ENCODE peak calls at places on chromosomes 1 and 21, in seven cellular contexts. U is CD8-positive, alpha-beta T cell; W is aorta; O is hepatocyte; C is SJCRH30; E is H9; B is lower lobe of right lung. F is an unnamed sample.

GRCh38 chr1:50427818-50428779 is 4.9 kb upstream of the DMRTA2 start:
- DNase-seq in O (no peak), B (no peak), W (no peak), U (no peak), E (peak; percentile 71), C (no peak), F (no peak)

GRCh38 chr1:221045842-221046831 is 166.9 kb downstream of the HLX start:
- DNase-seq in B (no peak), U (no peak), C (peak; percentile 20), O (no peak), W (no peak), E (no peak), F (peak; percentile 46)

GRCh38 chr1:150572918-150573647 is 6.3 kb downstream of the MCL1 start:
- DNase-seq in C (no peak), W (no peak), E (peak; percentile 41), B (no peak), U (no peak), O (peak; percentile 13), F (no peak)

GRCh38 chr1:156291226-156292061 is 4.0 kb downstream of the GLMP start:
- DNase-seq in W (peak; percentile 95), O (peak; percentile 97), C (no peak), E (peak; percentile 97), B (peak; percentile 93), U (no peak), F (peak; percentile 65)

GRCh38 chr1:39205102-39205780 is 746 bp downstream of the MACF1 start:
- DNase-seq in E (no peak), O (peak; percentile 37), W (peak; percentile 74), C (peak; percentile 62), B (no peak), U (no peak), F (no peak)

GRCh38 chr1:30383131-30383793 is 340.1 kb downstream of the MATN1 start:
- DNase-seq in U (no peak), E (no peak), O (no peak), W (no peak), B (no peak), C (no peak), F (peak; percentile 8)

GRCh38 chr1:55375617-55376258 is 160.6 kb upstream of the USP24 start:
- DNase-seq in U (no peak), C (peak; percentile 70), O (peak; percentile 72), W (no peak), B (no peak), E (peak; percentile 33), F (no peak)

GRCh38 chr1:214451591-214451990 is 99.8 kb downstream of the PTPN14 start:
- DNase-seq in W (no peak), O (no peak), U (no peak), B (no peak), C (no peak), E (no peak), F (no peak)

GRCh38 chr1:116984406-116985160 is 17.0 kb upstream of the CD101 start:
- DNase-seq in B (no peak), C (no peak), W (no peak), O (no peak), E (no peak), U (no peak), F (no peak)

GRCh38 chr1:214337015-214337414 is 56.1 kb downstream of the SMYD2 start:
- DNase-seq in U (no peak), O (no peak), C (peak; percentile 35), E (no peak), W (no peak), B (no peak), F (no peak)

GRCh38 chr1:60848583-60849188 is 233.7 kb upstream of the NFIA start:
- DNase-seq in O (peak; percentile 43), E (no peak), C (peak; percentile 65), B (no peak), W (no peak), U (no peak), F (no peak)

GRCh38 chr21:16587141-16587570 is 857.4 kb downstream of the USP25 start:
- DNase-seq in E (peak; percentile 41), O (peak; percentile 58), W (peak; percentile 52), U (no peak), B (peak; percentile 46), C (no peak), F (peak; percentile 62)

GRCh38 chr1:202259705-202260104 is 66.1 kb downstream of the LGR6 start:
- DNase-seq in B (no peak), O (no peak), E (peak; percentile 10), U (no peak), W (peak; percentile 34), C (no peak), F (peak; percentile 5)

GRCh38 chr1:153389978-153390879 is 644 bp downstream of the S100A8 start:
- DNase-seq in U (no peak), C (no peak), W (no peak), E (no peak), B (no peak), O (no peak), F (no peak)

GRCh38 chr1:9871707-9872425 is 38.2 kb downstream of the CTNNBIP1 start:
- DNase-seq in B (no peak), U (no peak), C (no peak), W (no peak), E (no peak), O (no peak), F (no peak)

GRCh38 chr1:169497317-169497716 is 11.6 kb upstream of the SLC19A2 start:
- DNase-seq in W (no peak), U (no peak), C (no peak), O (no peak), E (no peak), B (no peak), F (no peak)

GRCh38 chr1:54694771-54695170 is 20.9 kb upstream of the TTC4 start:
- DNase-seq in E (no peak), B (no peak), U (no peak), O (no peak), C (no peak), W (no peak), F (no peak)

GRCh38 chr1:207890136-207890738 is 20.7 kb downstream of the CD34 start:
- DNase-seq in B (no peak), U (no peak), W (peak; percentile 88), O (no peak), C (peak; percentile 76), E (no peak), F (no peak)

GRCh38 chr1:77121503-77121902 is 97.7 kb downstream of the PIGK start:
- DNase-seq in W (no peak), U (no peak), E (no peak), B (no peak), C (no peak), O (no peak), F (no peak)

GRCh38 chr1:45995298-45995697 is 137.1 kb downstream of the PIK3R3 start:
- DNase-seq in C (no peak), O (no peak), B (no peak), E (no peak), W (no peak), U (no peak), F (no peak)

GRCh38 chr1:204685236-204686006 is at the start of gene LRRN2:
- DNase-seq in B (no peak), U (no peak), E (peak; percentile 44), O (peak; percentile 37), W (no peak), C (no peak), F (no peak)

GRCh38 chr1:17232759-17233661 is 15.9 kb upstream of the PADI3 start:
- DNase-seq in B (no peak), W (no peak), C (no peak), U (no peak), O (peak; percentile 59), E (no peak), F (peak; percentile 57)

GRCh38 chr1:41582351-41582750 is 97.9 kb upstream of the EDN2 start:
- DNase-seq in C (no peak), W (no peak), O (no peak), U (no peak), E (no peak), B (no peak), F (no peak)

GRCh38 chr1:117147856-117148588 is 26.5 kb upstream of the TRIM45 start:
- DNase-seq in B (no peak), U (no peak), W (no peak), C (no peak), E (no peak), O (no peak), F (no peak)

GRCh38 chr1:208044568-208045241 is 133.8 kb upstream of the CD34 start:
- DNase-seq in B (no peak), U (no peak), W (no peak), O (no peak), C (no peak), E (no peak), F (no peak)

GRCh38 chr1:52665173-52666020 is 32.4 kb downstream of the SHISAL2A start:
- DNase-seq in U (no peak), B (no peak), E (no peak), O (peak; percentile 71), W (no peak), C (no peak), F (no peak)

GRCh38 chr1:52662645-52663313 is 29.8 kb downstream of the SHISAL2A start:
- DNase-seq in U (no peak), C (peak; percentile 92), O (peak; percentile 84), W (no peak), E (peak; percentile 84), B (no peak), F (no peak)

GRCh38 chr1:52660807-52661206 is 27.8 kb downstream of the SHISAL2A start:
- DNase-seq in E (no peak), W (no peak), U (no peak), O (no peak), C (no peak), B (no peak), F (no peak)

GRCh38 chr1:52667290-52667689 is 30.9 kb downstream of the COA7 start:
- DNase-seq in U (no peak), C (no peak), E (no peak), W (no peak), B (no peak), O (no peak), F (no peak)

GRCh38 chr1:52663716-52664115 is 30.7 kb downstream of the SHISAL2A start:
- DNase-seq in C (no peak), U (no peak), O (no peak), B (no peak), E (no peak), W (no peak), F (no peak)
- H3K4me1 ChIP-seq in C (no peaks in the 10 kb centered on the region), U (no peaks in the 10 kb centered on the region), O (peaks cover 25% of the 10 kb centered on the region), B (no peaks in the 10 kb centered on the region), E (peaks cover 3% of the 10 kb centered on the region), W (no peaks in the 10 kb centered on the region), F (no peaks in the 10 kb centered on the region)

GRCh38 chr21:18493420-18493819 is 89.8 kb upstream of the TMPRSS15 start:
- DNase-seq in W (no peak), E (no peak), O (peak; percentile 12), B (no peak), C (no peak), U (no peak), F (no peak)
- H3K9me3 ChIP-seq in W (no peaks in the 10 kb centered on the region), E (no peaks in the 10 kb centered on the region), O (no peaks in the 10 kb centered on the region), B (no peaks in the 10 kb centered on the region), C (no peaks in the 10 kb centered on the region), U (no peaks in the 10 kb centered on the region), F (no peaks in the 10 kb centered on the region)

GRCh38 chr1:216028630-216029029 is 394.6 kb downstream of the USH2A start:
- DNase-seq in E (no peak), W (no peak), C (no peak), U (no peak), O (no peak), B (no peak), F (no peak)
- H3K27me3 ChIP-seq in E (no peaks in the 10 kb centered on the region), W (no peaks in the 10 kb centered on the region), C (no peaks in the 10 kb centered on the region), U (no peaks in the 10 kb centered on the region), O (no peaks in the 10 kb centered on the region), B (no peaks in the 10 kb centered on the region), F (no peaks in the 10 kb centered on the region)

DNA sequence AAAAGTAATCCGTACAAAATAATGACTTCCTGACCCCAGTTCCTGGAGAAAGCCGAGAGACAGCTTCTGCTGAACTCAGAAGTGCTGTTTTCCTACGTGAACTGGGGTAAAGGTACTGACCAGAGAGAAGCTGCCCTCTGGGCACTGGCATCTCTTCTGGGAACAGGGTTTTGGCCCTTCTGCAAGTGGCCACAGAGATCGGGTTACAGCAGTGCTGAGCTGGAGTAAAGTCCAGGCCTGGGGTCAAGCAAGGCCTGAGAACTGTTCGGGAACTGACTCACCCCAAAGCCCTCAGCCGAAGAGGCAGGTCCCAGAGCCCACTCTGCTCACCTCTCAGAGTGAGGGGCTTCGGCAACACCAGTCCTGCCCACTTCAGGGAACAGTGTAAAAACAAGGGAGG is 177.2 kb upstream of the RUNX1 start:
- DNase-seq in B (no peak), O (no peak), E (no peak), U (no peak), C (peak; percentile 51), W (no peak), F (no peak)
- H3K4me1 ChIP-seq in B (peaks cover 5% of the 10 kb centered on the region), O (no peaks in the 10 kb centered on the region), E (peaks cover 11% of the 10 kb centered on the region), U (peaks cover 45% of the 10 kb centered on the region), C (peaks cover 37% of the 10 kb centered on the region), W (no peaks in the 10 kb centered on the region), F (no peaks in the 10 kb centered on the region)

F was measured in Peyer's patch.